ENCODE peak calls at places on chromosomes 4 and X, in five cellular contexts. Y, G, D, P and F are unnamed samples.

GRCh38 chr4:147590249-147590920 is 26.8 kb upstream of the TMEM184C start:
- DNase-seq in Y (no peak), G (peak; percentile 34), D (peak; percentile 52), P (no peak), F (peak; percentile 42)

GRCh38 chr4:8324640-8325239 is 55.2 kb downstream of the HTRA3 start:
- DNase-seq in Y (no peak), G (no peak), D (no peak), P (no peak), F (no peak)

GRCh38 chr4:185395255-185395955 is at the start of gene LRP2BP:
- DNase-seq in Y (no peak), G (no peak), D (no peak), P (no peak), F (no peak)

GRCh38 chrX:123962006-123962485 is 540 bp downstream of the STAG2 start:
- DNase-seq in Y (no peak), G (no peak), D (no peak), P (no peak), F (no peak)

GRCh38 chrX:444305-444704 is 57.6 kb upstream of the PPP2R3B start:
- DNase-seq in Y (no peak), G (no peak), D (peak; percentile 8), P (no peak), F (no peak)

GRCh38 chr4:75834772-75835154 is 67.5 kb downstream of the PPEF2 start:
- DNase-seq in Y (no peak), G (no peak), D (no peak), P (no peak), F (no peak)

GRCh38 chr4:119825696-119826095 is 197.1 kb upstream of the PDE5A start:
- DNase-seq in Y (no peak), G (no peak), D (no peak), P (no peak), F (no peak)

GRCh38 chrX:46628406-46629371 is 55.1 kb downstream of the CHST7 start:
- DNase-seq in Y (no peak), G (peak; percentile 34), D (peak; percentile 87), P (no peak), F (peak; percentile 91)

GRCh38 chrX:131746491-131746968 is 202.7 kb downstream of the OR13H1 start:
- DNase-seq in Y (peak; percentile 67), G (no peak), D (peak; percentile 90), P (no peak), F (no peak)

GRCh38 chrX:39550795-39551361 is 546.9 kb downstream of the BCOR start:
- DNase-seq in Y (no peak), G (no peak), D (no peak), P (no peak), F (peak; percentile 71)

GRCh38 chr4:71338846-71339593 is at the start of gene SLC4A4:
- DNase-seq in Y (no peak), G (no peak), D (no peak), P (no peak), F (no peak)

GRCh38 chr4:155617312-155617711 is 49.3 kb upstream of the GUCY1A1 start:
- DNase-seq in Y (no peak), G (no peak), D (no peak), P (no peak), F (no peak)

GRCh38 chrX:49071877-49072711 is 1.7 kb downstream of the PRAF2 start:
- DNase-seq in Y (no peak), G (no peak), D (peak; percentile 84), P (no peak), F (no peak)

GRCh38 chrX:55593296-55593695 is 29.9 kb upstream of the FOXR2 start:
- DNase-seq in Y (no peak), G (no peak), D (no peak), P (no peak), F (no peak)

GRCh38 chrX:39857780-39858179 is 240.0 kb downstream of the BCOR start:
- DNase-seq in Y (no peak), G (peak; percentile 59), D (no peak), P (no peak), F (no peak)

GRCh38 chrX:111041018-111041462 is 55.0 kb upstream of the PAK3 start:
- DNase-seq in Y (no peak), G (no peak), D (no peak), P (no peak), F (no peak)

GRCh38 chrX:40380649-40381488 is 199.9 kb upstream of the ATP6AP2 start:
- DNase-seq in Y (no peak), G (no peak), D (peak; percentile 60), P (no peak), F (no peak)

GRCh38 chr4:54658321-54659093 is 750 bp downstream of the KIT start:
- DNase-seq in Y (no peak), G (peak; percentile 31), D (peak; percentile 56), P (no peak), F (no peak)

GRCh38 chr4:129526812-129527211 is 430.9 kb downstream of the C4orf33 start:
- DNase-seq in Y (no peak), G (no peak), D (no peak), P (no peak), F (no peak)

GRCh38 chr4:98773638-98774037 is 115.2 kb upstream of the TSPAN5 start:
- DNase-seq in Y (no peak), G (no peak), D (no peak), P (no peak), F (no peak)

GRCh38 chr4:108035691-108036090 is 46.0 kb downstream of the HADH start:
- DNase-seq in Y (no peak), G (peak; percentile 44), D (no peak), P (no peak), F (no peak)

GRCh38 chr4:174999407-174999806 is 81.2 kb downstream of the ADAM29 start:
- DNase-seq in Y (no peak), G (no peak), D (no peak), P (no peak), F (no peak)

GRCh38 chr4:83392562-83392961 is 57.9 kb upstream of the HPSE start:
- DNase-seq in Y (no peak), G (no peak), D (no peak), P (no peak), F (no peak)

GRCh38 chr4:175805863-175806262 is 6.2 kb downstream of the GPM6A start:
- DNase-seq in Y (no peak), G (no peak), D (no peak), P (no peak), F (no peak)

GRCh38 chrX:28498658-28499057 is 88.6 kb upstream of the IL1RAPL1 start:
- DNase-seq in Y (no peak), G (no peak), D (no peak), P (no peak), F (no peak)

GRCh38 chrX:31266172-31267076 is 194.6 kb upstream of the FTHL17 start:
- DNase-seq in Y (no peak), G (peak; percentile 5), D (peak; percentile 57), P (no peak), F (peak; percentile 14)

GRCh38 chr4:1975880-1976279 is 32.9 kb downstream of the NELFA start:
- DNase-seq in Y (no peak), G (no peak), D (peak; percentile 44), P (no peak), F (no peak)

GRCh38 chrX:127313638-127314037 is 494.1 kb downstream of the PRR32 start:
- DNase-seq in Y (no peak), G (no peak), D (no peak), P (no peak), F (no peak)

GRCh38 chr4:15479089-15479912 is 9.6 kb downstream of the CC2D2A start:
- DNase-seq in Y (no peak), G (no peak), D (peak; percentile 58), P (no peak), F (no peak)

GRCh38 chr4:122606364-122607043 is 14.4 kb downstream of the IL21 start:
- DNase-seq in Y (no peak), G (no peak), D (no peak), P (no peak), F (no peak)

GRCh38 chr4:174983128-174983750 is 65.1 kb downstream of the ADAM29 start:
- DNase-seq in Y (no peak), G (no peak), D (no peak), P (no peak), F (no peak)

GRCh38 chr4:27178066-27178465 is 317.4 kb downstream of the STIM2 start:
- DNase-seq in Y (no peak), G (no peak), D (no peak), P (no peak), F (no peak)

GRCh38 chr4:173318648-173319211 is 15.4 kb downstream of the HMGB2 start:
- DNase-seq in Y (no peak), G (no peak), D (no peak), P (no peak), F (no peak)

GRCh38 chrX:132071260-132071659 is 48.2 kb downstream of the STK26 start:
- DNase-seq in Y (no peak), G (no peak), D (no peak), P (no peak), F (no peak)